ENCODE peak calls at places on chromosomes 4 and X, in four cellular contexts. O is lower leg skin, H is IMR-90, V is H1. R is an unnamed sample.

GRCh38 chr4:79209822-79210635 is 115.8 kb downstream of the NAA11 start:
- DNase-seq in O (peak), V (no peak), H (no peak), R (no peak)

GRCh38 chr4:169152899-169153298 is 117.9 kb downstream of the SH3RF1 start:
- DNase-seq in O (no peak), H (no peak), V (no peak), R (no peak)

GRCh38 chr4:186104114-186104894 is at the start of gene FAM149A:
- DNase-seq in V (peak), O (peak), H (no peak), R (no peak)

GRCh38 chrX:45309096-45309495 is 108.4 kb upstream of the DIPK2B start:
- DNase-seq in H (peak), V (no peak), O (no peak), R (no peak)

GRCh38 chrX:70034646-70035045 is 15.1 kb downstream of the AWAT2 start:
- DNase-seq in H (no peak), O (no peak), V (no peak), R (no peak)

GRCh38 chrX:27815209-27815608 is 7.4 kb downstream of the MAGEB10 start:
- DNase-seq in H (peak), V (no peak), O (no peak), R (no peak)

GRCh38 chrX:1398431-1399340 is 6.8 kb upstream of the SLC25A6 start:
- DNase-seq in H (peak), V (no peak), O (no peak), R (no peak)

GRCh38 chr4:76488905-76489798 is 54.1 kb downstream of the SHROOM3 start:
- DNase-seq in O (no peak), H (peak), V (no peak), R (no peak)

GRCh38 chrX:93538575-93538974 is 134.8 kb downstream of the NAP1L3 start:
- DNase-seq in H (no peak), V (no peak), O (no peak), R (no peak)

GRCh38 chr4:36757623-36758311 is 476.4 kb downstream of the DTHD1 start:
- DNase-seq in H (no peak), O (no peak), V (no peak), R (no peak)

GRCh38 chr4:150010525-150011126 is 67.6 kb upstream of the DCLK2 start:
- DNase-seq in O (no peak), H (peak), V (no peak), R (no peak)

GRCh38 chrX:118824173-118824782 is 654 bp downstream of the ZCCHC12 start:
- DNase-seq in V (peak), H (no peak), O (no peak), R (no peak)

GRCh38 chrX:74421181-74422028 is at the start of gene SLC16A2:
- DNase-seq in V (peak), O (peak), H (peak), R (peak)

GRCh38 chrX:37684918-37685317 is 673 bp upstream of the XK start:
- DNase-seq in O (no peak), H (no peak), V (no peak), R (no peak)

GRCh38 chr4:71026086-71026485 is 32.6 kb downstream of the DCK start:
- DNase-seq in V (no peak), O (no peak), H (peak), R (no peak)

GRCh38 chrX:30241724-30242415 is at the start of gene MAGEB4:
- DNase-seq in V (no peak), O (no peak), H (no peak), R (no peak)

GRCh38 chr4:13527983-13528822 is 16.1 kb downstream of the NKX3-2 start:
- DNase-seq in H (no peak), O (no peak), V (peak), R (no peak)

GRCh38 chrX:22664826-22665225 is 334.9 kb upstream of the DDX53 start:
- DNase-seq in V (no peak), H (no peak), O (no peak), R (no peak)

GRCh38 chr4:106869551-106869950 is 166.6 kb downstream of the DKK2 start:
- DNase-seq in V (no peak), H (no peak), O (no peak), R (no peak)

GRCh38 chr4:8495803-8496202 is 55.2 kb downstream of the TRMT44 start:
- DNase-seq in O (no peak), H (no peak), V (no peak), R (no peak)

GRCh38 chr4:87069037-87069742 is 134.4 kb downstream of the AFF1 start:
- DNase-seq in O (no peak), V (no peak), H (no peak), R (no peak)

GRCh38 chr4:56302775-56303174 is 84.5 kb downstream of the AASDH start:
- DNase-seq in H (peak), V (no peak), O (no peak), R (no peak)

GRCh38 chrX:68498044-68498507 is 775 bp upstream of the YIPF6 start:
- DNase-seq in H (no peak), O (no peak), V (no peak), R (no peak)

GRCh38 chr4:38606587-38606905 is 57.5 kb upstream of the KLF3 start:
- DNase-seq in O (no peak), H (no peak), V (peak), R (no peak)

GRCh38 chr4:148405161-148405893 is 36.9 kb downstream of the NR3C2 start:
- DNase-seq in H (no peak), O (no peak), V (no peak), R (no peak)

GRCh38 chrX:103831342-103831802 is 685 bp downstream of the RAB9B start:
- DNase-seq in V (no peak), H (no peak), O (no peak), R (no peak)

GRCh38 chrX:276588-277171 is 4.5 kb upstream of the PLCXD1 start:
- DNase-seq in V (no peak), H (peak), O (no peak), R (peak)

GRCh38 chrX:68669872-68670271 is 22.4 kb downstream of the STARD8 start:
- DNase-seq in H (no peak), V (no peak), O (no peak), R (no peak)

GRCh38 chrX:39931554-39932282 is 166.0 kb downstream of the BCOR start:
- DNase-seq in V (no peak), O (no peak), H (no peak), R (no peak)

GRCh38 chrX:52577464-52578173 is 60.8 kb upstream of the XAGE1B start:
- DNase-seq in O (no peak), H (no peak), V (no peak), R (no peak)

GRCh38 chrX:154717824-154718223 is 33.1 kb downstream of the GAB3 start:
- DNase-seq in V (no peak), H (peak), O (no peak), R (no peak)

GRCh38 chrX:49919617-49920016 is 2.8 kb upstream of the CLCN5 start:
- DNase-seq in O (peak), H (peak), V (peak), R (no peak)

GRCh38 chr4:25816591-25817058 is 46.2 kb downstream of the SEL1L3 start:
- DNase-seq in O (no peak), V (no peak), H (no peak), R (no peak)
- TF ChIP-seq POLR2A in O (no peak), V (no peak), H (no peak), R (no peak)

GRCh38 chr4:89109841-89110540 is 1.3 kb upstream of the TIGD2 start:
- DNase-seq in O (no peak), H (no peak), V (no peak), R (no peak)

GRCh38 chr4:89111833-89112563 is 665 bp downstream of the TIGD2 start:
- DNase-seq in V (no peak), H (peak), O (peak), R (no peak)

GRCh38 chr4:89110541-89110985 is 770 bp upstream of the TIGD2 start:
- DNase-seq in O (peak), V (peak), H (no peak), R (no peak)

GRCh38 chr4:89113415-89113814 is 2.1 kb downstream of the TIGD2 start:
- DNase-seq in V (no peak), H (no peak), O (no peak), R (no peak)

GRCh38 chr4:89110986-89111832 is at the start of gene TIGD2:
- DNase-seq in H (peak), O (peak), V (peak), R (peak)
- TF ChIP-seq POLR2A in H (no peak), O (no peak), V (peak), R (peak)

GRCh38 chr4:55069248-55069647 is 56.1 kb downstream of the KDR start:
- DNase-seq in O (no peak), V (no peak), H (no peak), R (no peak)
- TF ChIP-seq POLR2A in O (no peak), V (no peak), H (no peak), R (no peak)

DNA sequence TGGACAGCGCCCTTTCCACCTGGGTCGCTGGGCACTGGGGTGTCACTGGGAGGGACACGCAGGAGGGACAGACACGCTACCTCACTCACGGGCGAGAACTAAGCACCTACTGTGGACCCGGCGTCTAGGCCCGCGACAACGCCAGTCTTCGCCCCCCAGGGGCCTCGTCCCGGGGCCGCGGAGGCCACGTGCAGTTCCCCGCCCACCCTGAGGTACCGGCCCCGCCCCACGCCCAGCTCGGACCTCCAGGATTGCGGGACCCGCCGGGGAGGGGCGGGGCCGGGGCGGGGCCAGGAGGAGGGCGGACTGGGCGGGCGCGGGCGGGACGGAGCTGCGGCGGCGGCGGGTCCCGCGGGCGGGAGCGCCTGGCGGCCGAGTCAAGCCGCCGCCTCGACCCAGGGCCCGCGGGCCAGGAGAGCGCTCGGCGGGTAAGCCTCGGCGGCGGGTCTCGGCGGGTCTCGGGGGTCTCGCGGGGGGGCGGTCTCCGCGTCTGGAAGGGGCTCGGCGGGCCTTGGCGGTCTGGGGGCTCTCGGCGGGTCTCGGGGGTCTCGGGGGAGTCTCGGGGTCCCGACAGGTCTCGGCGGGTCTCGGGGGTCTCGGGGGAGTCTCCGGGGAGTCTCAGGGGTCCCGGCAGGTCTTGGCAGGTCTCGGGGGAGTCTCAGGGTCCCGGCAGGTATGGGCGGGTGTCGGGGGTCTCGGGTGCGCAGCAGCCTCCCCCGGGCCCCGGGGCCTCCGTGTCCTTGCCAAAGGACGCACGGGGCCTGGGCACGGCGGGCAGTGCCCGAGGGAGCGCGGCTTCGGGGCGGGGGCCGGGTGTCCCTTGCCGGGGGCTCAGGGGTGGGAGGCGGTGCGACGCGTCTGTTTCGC is at the start of gene SH3BP2:
- DNase-seq in O (peak), V (peak), H (peak), R (peak)
- TF ChIP-seq POLR2A in O (no peak), V (no peak), H (no peak), R (peak)

DNA sequence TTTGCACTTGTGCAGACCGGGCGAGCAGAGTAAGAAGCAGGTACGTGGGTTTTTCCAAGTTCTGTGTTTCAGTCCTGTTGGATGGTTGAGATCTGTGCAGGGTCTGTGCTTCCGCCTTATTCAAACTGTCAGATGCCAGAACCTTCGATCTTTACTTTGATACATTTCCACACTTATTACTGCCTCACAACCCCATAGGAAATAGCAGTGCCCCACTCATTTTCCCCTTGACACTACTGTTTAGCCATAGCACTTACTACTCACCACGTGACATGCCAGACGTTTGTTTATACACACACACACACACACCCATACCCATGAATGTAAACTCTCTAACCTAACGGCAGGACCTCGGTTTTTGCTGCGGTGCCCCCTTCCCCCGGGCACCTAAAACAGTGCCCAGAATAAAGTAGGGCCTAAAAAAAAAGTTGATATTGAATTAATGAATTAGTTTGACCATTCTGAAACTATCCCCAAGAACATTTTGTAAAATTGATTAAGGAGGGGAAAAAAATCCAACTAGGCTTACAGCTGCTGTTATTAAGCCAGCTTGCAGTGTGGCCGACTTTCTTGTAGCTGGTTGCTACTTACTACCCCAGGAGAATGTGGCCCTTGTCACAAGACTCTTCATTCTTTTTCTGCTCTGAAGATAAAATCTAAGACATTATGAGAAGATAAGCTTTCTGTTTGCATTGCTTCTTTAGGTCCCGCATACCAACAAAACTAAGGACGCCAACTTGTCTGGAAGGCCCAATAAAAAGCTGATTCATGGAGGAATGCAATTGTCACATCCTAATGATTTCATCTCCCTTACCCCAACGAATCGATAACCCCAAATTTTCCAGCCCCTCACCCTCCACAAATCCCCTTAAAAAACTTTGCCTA is 707 bp upstream of the SEPSECS start:
- DNase-seq in V (no peak), H (no peak), O (no peak), R (no peak)
- TF ChIP-seq POLR2A in V (no peak), H (peak), O (peak), R (no peak)

DNA sequence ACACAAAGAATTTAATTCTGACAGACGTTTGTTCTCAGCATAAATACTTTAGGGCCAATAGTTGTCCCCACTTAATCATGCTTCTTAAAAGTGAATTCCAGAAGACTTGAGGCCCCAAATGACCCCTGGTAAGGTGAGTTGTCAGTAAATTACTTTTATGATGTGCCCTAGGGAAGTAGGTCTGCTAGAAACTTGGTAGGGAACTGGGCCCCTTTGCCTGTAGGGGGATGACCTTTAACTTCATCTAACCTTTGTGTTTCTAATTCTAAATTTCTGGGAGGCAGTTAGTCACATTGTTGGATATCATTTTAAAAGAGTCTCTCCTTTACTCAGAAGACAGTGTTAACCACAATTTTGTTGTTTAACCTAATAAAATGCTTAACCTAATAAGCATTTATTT is 28.8 kb downstream of the HHIP start:
- DNase-seq in H (no peak), O (no peak), V (no peak), R (no peak)
- TF ChIP-seq POLR2A in H (no peak), O (no peak), V (no peak), R (no peak)

GRCh38 chrX:153449306-153450113 is 3.7 kb upstream of the TREX2 start:
- DNase-seq in O (no peak), H (no peak), V (no peak), R (no peak)
- TF ChIP-seq POLR2A in O (no peak), H (no peak), V (no peak), R (no peak)